ENCODE peak calls at places on chromosomes 13 and 19, in six cellular contexts. O is cardiac fibroblast, C is esophagus squamous epithelium, Z is OCI-LY7, S is endothelial cell, N is left ventricle myocardium inferior. Q is an unnamed sample.

GRCh38 chr19:5086725-5087439 is 118.0 kb downstream of the KDM4B start:
- DNase-seq in O (no peak), C (no peak), Z (no peak), S (no peak), N (no peak), Q (no peak)

GRCh38 chr19:45782820-45783785 is 813 bp upstream of the DMPK start:
- DNase-seq in O (peak), C (no peak), Z (no peak), S (no peak), N (peak), Q (no peak)

GRCh38 chr13:72244788-72245187 is 377.8 kb upstream of the DACH1 start:
- DNase-seq in O (no peak), C (no peak), Z (no peak), S (no peak), N (no peak), Q (no peak)

GRCh38 chr19:28377077-28377476 is 835.9 kb downstream of the UQCRFS1 start:
- DNase-seq in O (no peak), C (no peak), Z (no peak), S (no peak), N (no peak), Q (no peak)

GRCh38 chr13:108154421-108154858 is 60.9 kb downstream of the LIG4 start:
- DNase-seq in O (no peak), C (no peak), Z (no peak), S (no peak), N (no peak), Q (peak)

GRCh38 chr13:20400774-20401173 is 124.9 kb downstream of the CRYL1 start:
- DNase-seq in O (peak), C (no peak), Z (no peak), S (no peak), N (no peak), Q (no peak)

GRCh38 chr19:20151617-20152145 is 15.3 kb upstream of the ZNF486 start:
- DNase-seq in O (no peak), C (no peak), Z (no peak), S (no peak), N (no peak), Q (no peak)

GRCh38 chr13:40629678-40630384 is 36.6 kb downstream of the FOXO1 start:
- DNase-seq in O (no peak), C (no peak), Z (peak), S (no peak), N (no peak), Q (no peak)

GRCh38 chr13:111412251-111412650 is 91.8 kb downstream of the TEX29 start:
- DNase-seq in O (no peak), C (no peak), Z (no peak), S (no peak), N (no peak), Q (no peak)

GRCh38 chr13:24348797-24349515 is 39.6 kb downstream of the C1QTNF9 start:
- DNase-seq in O (no peak), C (no peak), Z (no peak), S (no peak), N (no peak), Q (no peak)

GRCh38 chr13:110676511-110677204 is 29.3 kb downstream of the CARS2 start:
- DNase-seq in O (no peak), C (no peak), Z (peak), S (no peak), N (no peak), Q (no peak)

GRCh38 chr13:105627270-105627669 is 908.2 kb downstream of the EFNB2 start:
- DNase-seq in O (peak), C (no peak), Z (no peak), S (no peak), N (no peak), Q (no peak)

GRCh38 chr19:39046037-39046821 is 13.9 kb upstream of the FBXO27 start:
- DNase-seq in O (peak), C (no peak), Z (peak), S (no peak), N (no peak), Q (no peak)

GRCh38 chr13:67091603-67092002 is 138.5 kb downstream of the PCDH9 start:
- DNase-seq in O (no peak), C (no peak), Z (no peak), S (no peak), N (no peak), Q (no peak)

GRCh38 chr19:46517471-46517870 is 21.8 kb upstream of the PNMA8B start:
- DNase-seq in O (no peak), C (no peak), Z (no peak), S (no peak), N (no peak), Q (no peak)

GRCh38 chr13:80113714-80114454 is 227.0 kb downstream of the SPRY2 start:
- DNase-seq in O (no peak), C (no peak), Z (no peak), S (no peak), N (no peak), Q (no peak)

GRCh38 chr19:20278342-20278741 is 111.3 kb downstream of the ZNF486 start:
- DNase-seq in O (no peak), C (no peak), Z (no peak), S (peak), N (no peak), Q (no peak)

GRCh38 chr19:15107056-15108010 is at the start of gene SYDE1:
- DNase-seq in O (peak), C (no peak), Z (no peak), S (peak), N (peak), Q (no peak)

GRCh38 chr13:53782400-53783030 is 753.9 kb downstream of the OLFM4 start:
- DNase-seq in O (peak), C (no peak), Z (peak), S (peak), N (no peak), Q (peak)

GRCh38 chr13:32745509-32745908 is 159.3 kb downstream of the PDS5B start:
- DNase-seq in O (no peak), C (no peak), Z (no peak), S (no peak), N (no peak), Q (no peak)

GRCh38 chr19:13165091-13165997 is 15.1 kb downstream of the IER2 start:
- DNase-seq in O (peak), C (no peak), Z (no peak), S (no peak), N (no peak), Q (no peak)

GRCh38 chr13:30619731-30620130 is 2.0 kb downstream of the USPL1 start:
- DNase-seq in O (peak), C (no peak), Z (no peak), S (no peak), N (no peak), Q (no peak)

GRCh38 chr19:9786342-9786741 is 17.8 kb upstream of the ZNF846 start:
- DNase-seq in O (no peak), C (no peak), Z (no peak), S (no peak), N (no peak), Q (no peak)

GRCh38 chr13:59671853-59672252 is 491.9 kb downstream of the DIAPH3 start:
- DNase-seq in O (peak), C (no peak), Z (no peak), S (no peak), N (no peak), Q (no peak)

GRCh38 chr19:35013820-35014754 is 14.0 kb downstream of the GRAMD1A start:
- DNase-seq in O (no peak), C (no peak), Z (no peak), S (no peak), N (no peak), Q (no peak)

GRCh38 chr19:16518483-16519229 is 22.5 kb downstream of the C19orf44 start:
- DNase-seq in O (no peak), C (no peak), Z (no peak), S (no peak), N (no peak), Q (no peak)
- TF ChIP-seq CTCF in O (no peak), C (no peak), Z (peak), S (peak), N (no peak), Q (peak)

DNA sequence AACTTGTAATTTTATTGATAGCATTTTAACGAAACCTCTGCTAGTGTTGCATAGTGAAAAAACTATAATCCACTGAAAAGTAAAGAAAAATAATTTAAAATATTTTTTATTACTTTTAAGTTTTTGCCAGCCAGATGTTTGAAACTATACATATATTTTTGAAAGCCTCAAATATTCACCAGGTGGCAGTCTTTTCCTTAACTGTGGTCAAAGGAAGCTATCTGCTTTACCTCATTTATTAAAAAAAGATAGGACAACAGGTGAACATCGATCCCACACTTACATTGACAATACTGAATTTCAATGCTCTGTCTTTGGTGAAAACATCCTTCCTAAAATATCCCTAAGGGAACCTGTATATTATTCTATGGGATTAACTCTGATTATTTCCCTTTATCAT is 100.5 kb downstream of the TRPC4 start:
- DNase-seq in O (peak), C (no peak), Z (peak), S (no peak), N (no peak), Q (no peak)
- TF ChIP-seq CTCF in O (peak), C (no peak), Z (peak), S (no peak), N (peak), Q (peak)

GRCh38 chr19:48381178-48381950 is 10.0 kb downstream of the KDELR1 start:
- DNase-seq in O (no peak), C (no peak), Z (no peak), S (no peak), N (no peak), Q (no peak)
- TF ChIP-seq CTCF in O (no peak), C (no peak), Z (no peak), S (no peak), N (no peak), Q (no peak)

DNA sequence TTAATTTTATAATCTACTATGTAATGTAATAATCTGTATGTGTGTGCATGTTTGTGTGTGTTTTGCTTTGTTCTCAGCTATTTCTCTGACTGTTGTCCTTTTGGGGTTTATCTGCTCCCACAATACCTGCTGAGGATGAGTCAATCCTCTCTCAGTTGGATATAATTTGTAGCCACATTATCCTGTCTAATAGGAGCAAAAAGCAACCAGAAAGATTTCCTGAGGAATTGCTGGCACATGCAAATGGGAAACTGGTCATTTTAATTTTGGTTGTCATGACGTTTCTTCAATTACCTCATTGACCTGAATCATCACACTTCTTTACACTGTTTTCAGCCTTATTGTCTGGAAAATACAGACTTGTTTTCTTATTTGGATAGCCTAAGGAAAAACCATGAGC is 488.4 kb downstream of the KLF5 start:
- DNase-seq in O (no peak), C (no peak), Z (no peak), S (no peak), N (no peak), Q (no peak)
- TF ChIP-seq CTCF in O (no peak), C (no peak), Z (no peak), S (no peak), N (no peak), Q (no peak)

GRCh38 chr19:1296078-1296477 is 10.4 kb downstream of the EFNA2 start:
- DNase-seq in O (no peak), C (no peak), Z (no peak), S (no peak), N (no peak), Q (no peak)

GRCh38 chr19:1300744-1301490 is 15.2 kb downstream of the EFNA2 start:
- DNase-seq in O (no peak), C (no peak), Z (no peak), S (no peak), N (no peak), Q (no peak)

GRCh38 chr19:1299822-1300221 is 14.1 kb downstream of the EFNA2 start:
- DNase-seq in O (no peak), C (no peak), Z (no peak), S (no peak), N (no peak), Q (no peak)

GRCh38 chr19:1296575-1297271 is 11.1 kb downstream of the EFNA2 start:
- DNase-seq in O (no peak), C (no peak), Z (no peak), S (no peak), N (no peak), Q (no peak)

DNA sequence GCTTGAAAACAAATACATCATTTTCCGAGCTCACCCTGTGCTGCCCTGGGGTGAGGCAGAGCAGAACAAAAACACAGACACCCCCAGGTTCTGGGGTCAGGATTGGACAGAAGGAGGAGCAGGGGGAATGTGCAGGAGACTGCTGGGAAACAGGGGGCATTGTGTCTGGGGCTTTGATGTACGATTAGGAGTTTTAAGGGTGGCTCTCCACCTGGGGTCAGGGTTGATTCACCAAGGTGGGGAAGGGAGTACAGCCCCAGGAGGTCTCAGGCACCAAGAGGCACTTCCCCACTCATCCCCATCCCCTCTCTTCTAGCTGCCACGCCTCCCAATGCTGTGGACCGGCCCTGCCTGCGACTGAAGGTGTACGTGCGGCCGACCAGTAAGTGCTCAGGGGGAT is 12.6 kb downstream of the EFNA2 start:
- DNase-seq in O (no peak), C (no peak), Z (no peak), S (no peak), N (no peak), Q (no peak)
- TF ChIP-seq CTCF in O (no peak), C (no peak), Z (no peak), S (no peak), N (no peak), Q (no peak)

DNA sequence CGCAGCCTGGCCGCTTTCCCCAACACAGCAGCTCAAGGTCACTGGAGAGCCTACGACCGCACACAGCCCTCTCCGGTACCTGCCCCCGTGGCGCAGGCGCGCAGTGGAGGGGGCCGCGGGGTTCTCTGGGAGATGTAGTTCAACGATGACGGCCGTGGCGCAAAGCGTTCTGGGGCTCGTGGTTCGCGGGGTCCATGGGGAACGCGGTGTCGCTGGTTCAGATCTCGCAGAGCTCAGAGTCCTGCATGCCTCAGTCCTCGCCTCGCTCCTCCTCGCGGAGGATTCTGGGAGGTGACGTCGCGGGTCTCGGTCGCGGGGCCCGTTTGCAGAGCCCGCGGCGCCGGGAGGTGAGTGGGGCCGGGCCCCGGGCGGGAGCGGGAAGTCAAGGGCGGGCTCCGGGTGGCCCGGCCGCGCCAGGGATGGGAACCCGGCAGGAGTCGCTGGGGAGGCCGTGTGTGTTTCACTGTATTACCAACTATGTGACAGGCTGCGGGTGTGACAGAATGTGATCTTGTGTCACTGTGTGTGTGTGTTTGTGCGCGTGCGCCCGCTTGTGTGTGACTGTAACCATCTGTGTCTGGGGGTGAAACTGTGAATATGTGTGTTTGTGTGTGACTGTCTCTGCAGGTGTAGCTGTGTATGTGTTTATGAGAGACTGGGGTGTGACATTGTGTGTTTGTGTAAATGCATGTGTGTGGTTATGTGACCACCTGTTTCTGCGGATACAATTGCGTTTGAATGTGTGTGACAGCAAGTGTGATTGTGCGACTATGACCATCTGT is at the start of gene ZNF527:
- DNase-seq in O (peak), C (peak), Z (peak), S (peak), N (peak), Q (peak)
- TF ChIP-seq CTCF in O (no peak), C (no peak), Z (no peak), S (no peak), N (peak), Q (no peak)

GRCh38 chr13:49517461-49517860 is 21.7 kb downstream of the PHF11 start:
- DNase-seq in O (peak), C (no peak), Z (peak), S (peak), N (no peak), Q (no peak)
- TF ChIP-seq CTCF in O (peak), C (no peak), Z (peak), S (peak), N (peak), Q (peak)

GRCh38 chr13:27712421-27712820 is 79.9 kb upstream of the GSX1 start:
- DNase-seq in O (peak), C (no peak), Z (peak), S (no peak), N (no peak), Q (no peak)
- TF ChIP-seq CTCF in O (no peak), C (no peak), Z (peak), S (no peak), N (peak), Q (peak)

GRCh38 chr13:98873377-98874028 is 104.4 kb downstream of the DOCK9 start:
- DNase-seq in O (no peak), C (no peak), Z (no peak), S (no peak), N (no peak), Q (no peak)

GRCh38 chr13:98877936-98878335 is 99.9 kb downstream of the DOCK9 start:
- DNase-seq in O (no peak), C (no peak), Z (no peak), S (no peak), N (no peak), Q (no peak)

GRCh38 chr13:98877466-98877865 is 100.4 kb downstream of the DOCK9 start:
- DNase-seq in O (no peak), C (no peak), Z (no peak), S (no peak), N (no peak), Q (no peak)

GRCh38 chr13:98874029-98874397 is 103.9 kb downstream of the DOCK9 start:
- DNase-seq in O (no peak), C (no peak), Z (no peak), S (no peak), N (no peak), Q (no peak)

GRCh38 chr13:98875146-98875729 is 102.6 kb downstream of the DOCK9 start:
- DNase-seq in O (no peak), C (no peak), Z (no peak), S (no peak), N (no peak), Q (no peak)
- TF ChIP-seq CTCF in O (no peak), C (no peak), Z (no peak), S (no peak), N (no peak), Q (no peak)

GRCh38 chr19:41540041-41540695 is 35.8 kb upstream of the CEACAM21 start:
- DNase-seq in O (no peak), C (no peak), Z (no peak), S (no peak), N (no peak), Q (no peak)

GRCh38 chr19:41542622-41543021 is 33.3 kb upstream of the CEACAM21 start:
- DNase-seq in O (no peak), C (no peak), Z (no peak), S (no peak), N (no peak), Q (no peak)

GRCh38 chr19:41543582-41543981 is 32.4 kb upstream of the CEACAM21 start:
- DNase-seq in O (no peak), C (no peak), Z (no peak), S (no peak), N (no peak), Q (no peak)

GRCh38 chr19:41545547-41545946 is 30.4 kb upstream of the CEACAM21 start:
- DNase-seq in O (no peak), C (no peak), Z (peak), S (no peak), N (no peak), Q (no peak)

DNA sequence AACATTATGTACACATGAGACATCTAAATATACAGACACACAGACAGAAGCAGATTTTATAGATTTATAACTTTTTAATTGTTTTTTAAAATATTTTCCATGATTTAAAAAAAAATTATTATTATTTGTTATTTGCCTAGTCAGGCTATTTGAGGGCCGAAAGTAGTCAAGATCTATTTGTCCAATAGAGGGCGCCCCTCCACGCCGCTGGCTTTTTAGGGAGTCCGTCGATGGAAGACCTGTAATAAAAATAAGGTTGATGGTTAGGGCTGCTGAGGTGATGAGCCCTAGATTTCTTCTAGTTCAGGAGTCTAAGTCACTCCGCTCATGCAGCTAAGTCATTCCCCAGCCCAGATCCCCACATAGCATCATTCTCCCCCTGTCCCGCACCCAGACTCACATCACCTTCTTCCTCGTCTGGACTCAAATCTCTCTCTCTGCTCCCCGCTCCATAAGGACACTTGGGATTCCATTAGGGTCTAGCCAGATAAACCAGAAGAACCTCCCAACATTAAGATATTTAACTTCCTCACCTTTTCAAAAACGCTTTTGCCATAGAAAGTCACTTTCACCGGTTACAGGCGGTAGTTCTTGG is 33.9 kb upstream of the CEACAM21 start:
- DNase-seq in O (peak), C (no peak), Z (peak), S (peak), N (peak), Q (no peak)
- TF ChIP-seq CTCF in O (peak), C (peak), Z (peak), S (peak), N (peak), Q (peak)